ENCODE peak calls at places on chromosomes 4 and X, in six cellular contexts. J is fibroblast of villous mesenchyme, M is K562, R is H1, E is fibroblast of mammary gland, O is AG10803. P is an unnamed sample.

GRCh38 chr4:156169861-156170260 is 216.2 kb upstream of the CTSO start:
- DNase-seq in J (no peak), E (no peak), R (no peak), O (peak), M (no peak), P (no peak)

GRCh38 chrX:22589845-22590244 is 317.1 kb downstream of the CBLL2 start:
- DNase-seq in R (no peak), J (no peak), O (no peak), E (no peak), M (no peak), P (no peak)

GRCh38 chrX:152912121-152912520 is 14.3 kb downstream of the ZNF185 start:
- DNase-seq in J (peak), E (no peak), R (no peak), M (peak), O (no peak), P (peak)

GRCh38 chr4:95516528-95517011 is 32.2 kb downstream of the UNC5C start:
- DNase-seq in R (no peak), M (no peak), E (no peak), O (no peak), J (peak), P (no peak)

GRCh38 chr4:165692082-165692481 is 181.0 kb upstream of the TLL1 start:
- DNase-seq in E (peak), J (no peak), M (no peak), R (no peak), O (no peak), P (no peak)

GRCh38 chr4:168485511-168485910 is 5.2 kb upstream of the DDX60L start:
- DNase-seq in J (no peak), O (no peak), E (no peak), R (no peak), M (no peak), P (no peak)

GRCh38 chrX:39645059-39645895 is 452.5 kb downstream of the BCOR start:
- DNase-seq in R (no peak), M (peak), O (peak), E (peak), J (peak), P (no peak)

GRCh38 chr4:42347076-42347475 is 50.2 kb upstream of the SHISA3 start:
- DNase-seq in R (no peak), O (no peak), E (no peak), M (no peak), J (no peak), P (no peak)

GRCh38 chr4:175109933-175110332 is 191.8 kb downstream of the ADAM29 start:
- DNase-seq in J (no peak), M (no peak), R (peak), E (no peak), O (no peak), P (peak)

GRCh38 chr4:41957634-41958033 is 22.4 kb downstream of the TMEM33 start:
- DNase-seq in E (peak), R (no peak), J (peak), M (peak), O (no peak), P (peak)

GRCh38 chr4:5378002-5378401 is 326.7 kb downstream of the STK32B start:
- DNase-seq in O (peak), J (peak), E (peak), M (peak), R (no peak), P (peak)

GRCh38 chrX:41720125-41720780 is 3.7 kb upstream of the GPR82 start:
- DNase-seq in M (no peak), E (peak), O (no peak), R (no peak), J (no peak), P (peak)

GRCh38 chr4:53633608-53634007 is 42.3 kb upstream of the LNX1 start:
- DNase-seq in J (peak), M (no peak), R (no peak), O (peak), E (peak), P (no peak)

GRCh38 chrX:7133036-7133412 is 14.5 kb upstream of the STS start:
- DNase-seq in E (peak), O (peak), M (peak), J (peak), R (no peak), P (no peak)

GRCh38 chrX:30653415-30654131 is at the start of gene GK:
- DNase-seq in M (peak), R (no peak), O (peak), J (peak), E (no peak), P (peak)

GRCh38 chrX:10156199-10157031 is at the start of gene CLCN4:
- DNase-seq in R (peak), O (peak), M (no peak), E (peak), J (peak), P (peak)

GRCh38 chrX:20037182-20037581 is 46.3 kb upstream of the BCLAF3 start:
- DNase-seq in J (no peak), O (no peak), M (no peak), R (no peak), E (no peak), P (no peak)

GRCh38 chrX:149259241-149259640 is 245.9 kb downstream of the IDS start:
- DNase-seq in R (no peak), M (no peak), E (peak), O (peak), J (no peak), P (no peak)

GRCh38 chrX:101460669-101461068 is 24.6 kb upstream of the ARMCX4 start:
- DNase-seq in J (peak), O (no peak), R (no peak), M (no peak), E (peak), P (no peak)

GRCh38 chr4:6674500-6675149 is 19.1 kb upstream of the S100P start:
- DNase-seq in E (peak), J (peak), R (no peak), M (peak), O (no peak), P (peak)

GRCh38 chrX:66672106-66672505 is 33.2 kb upstream of the EDA2R start:
- DNase-seq in O (no peak), J (no peak), E (peak), M (no peak), R (no peak), P (no peak)

GRCh38 chr4:185357220-185357619 is 38.5 kb downstream of the LRP2BP start:
- DNase-seq in E (no peak), O (peak), R (no peak), M (no peak), J (no peak), P (no peak)

GRCh38 chr4:99536148-99536728 is 25.4 kb downstream of the C4orf17 start:
- DNase-seq in R (no peak), J (no peak), M (no peak), O (peak), E (no peak), P (no peak)

GRCh38 chrX:80335062-80335830 is 85.0 kb upstream of the TENT5D start:
- DNase-seq in E (peak), R (peak), M (peak), O (peak), J (no peak), P (no peak)

GRCh38 chrX:147876849-147877646 is 34.7 kb upstream of the FMR1 start:
- DNase-seq in O (no peak), R (no peak), E (no peak), M (no peak), J (no peak), P (no peak)

GRCh38 chrX:96424007-96424406 is 260.6 kb upstream of the DIAPH2 start:
- DNase-seq in O (peak), R (no peak), E (peak), J (peak), M (no peak), P (no peak)

DNA sequence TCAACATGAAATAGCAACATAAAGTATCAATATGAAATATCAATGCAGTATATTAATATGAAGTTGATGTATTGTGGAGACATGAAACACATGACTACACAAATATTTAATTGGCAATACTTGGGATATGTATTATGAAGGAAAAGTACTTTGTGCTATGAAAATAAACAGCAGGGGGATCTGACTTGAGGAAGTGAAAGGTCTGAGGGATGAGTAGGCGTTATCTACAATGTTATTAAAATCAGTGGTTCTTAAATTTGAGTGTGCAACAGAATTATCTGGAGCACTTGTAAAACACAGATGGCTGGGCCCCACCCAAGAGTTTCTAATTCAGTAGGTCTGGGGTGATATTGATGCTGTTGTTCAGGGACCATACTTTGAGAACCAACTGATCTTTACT is 27.4 kb upstream of the ARX start:
- DNase-seq in M (no peak), R (no peak), J (no peak), O (no peak), E (no peak), P (no peak)
- H3K4me3 ChIP-seq in M (no peak), R (no peak), J (no peak), O (no peak), E (no peak), P (no peak)

GRCh38 chrX:129823523-129823922 is 20.2 kb downstream of the ZDHHC9 start:
- DNase-seq in O (no peak), R (no peak), M (no peak), J (peak), E (no peak), P (peak)
- TF ChIP-seq CTCF in O (no peak), R (no peak), M (no peak), J (no peak), E (no peak), P (no peak)

GRCh38 chr4:18686338-18687039 is 664.9 kb upstream of the LCORL start:
- DNase-seq in J (no peak), O (no peak), E (no peak), R (no peak), M (no peak), P (no peak)

GRCh38 chr4:18695733-18696527 is 674.4 kb upstream of the LCORL start:
- DNase-seq in R (no peak), E (no peak), O (no peak), J (no peak), M (no peak), P (peak)

GRCh38 chr4:18689308-18689915 is 667.9 kb upstream of the LCORL start:
- DNase-seq in O (peak), M (peak), J (peak), R (peak), E (peak), P (peak)

DNA sequence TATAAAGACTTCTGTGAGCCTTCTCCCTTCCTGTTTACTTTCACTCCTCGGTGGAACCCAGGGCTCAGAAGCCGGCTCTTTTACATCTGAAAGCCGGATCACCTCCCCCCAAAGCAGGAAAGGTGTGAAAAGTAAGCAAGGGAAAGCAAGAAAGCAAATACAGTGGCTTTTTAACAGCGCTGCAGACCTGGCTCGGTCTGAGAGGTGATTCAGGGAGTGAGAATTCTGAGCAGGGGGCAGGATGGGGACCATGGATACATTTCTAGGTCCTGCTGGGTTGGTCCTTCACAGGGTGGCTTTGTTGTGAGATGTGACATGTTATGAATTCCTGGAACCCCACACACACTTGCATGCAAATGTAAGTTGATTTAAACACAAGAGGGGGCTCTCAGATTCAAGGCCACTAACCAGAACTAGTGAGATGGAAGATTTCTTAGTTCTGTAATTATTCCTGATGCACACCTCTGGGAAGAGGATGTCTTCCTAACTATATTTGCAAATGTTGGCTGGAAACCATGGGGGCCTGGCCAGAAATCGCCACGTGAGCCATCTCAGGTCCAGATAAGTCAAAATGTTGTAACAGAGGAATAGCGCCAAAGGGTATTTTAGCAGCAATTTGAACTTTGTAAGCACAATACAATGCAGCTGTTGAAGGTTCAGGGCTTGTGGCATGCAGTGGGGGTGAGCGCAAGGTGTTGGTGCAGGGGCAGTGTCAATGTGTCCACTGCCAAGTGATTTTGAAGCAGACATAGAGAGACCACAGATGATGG is 670.1 kb upstream of the LCORL start:
- DNase-seq in E (no peak), M (no peak), R (peak), J (no peak), O (no peak), P (peak)
- H3K4me3 ChIP-seq in E (no peak), M (no peak), R (peak), J (no peak), O (no peak), P (no peak)

DNA sequence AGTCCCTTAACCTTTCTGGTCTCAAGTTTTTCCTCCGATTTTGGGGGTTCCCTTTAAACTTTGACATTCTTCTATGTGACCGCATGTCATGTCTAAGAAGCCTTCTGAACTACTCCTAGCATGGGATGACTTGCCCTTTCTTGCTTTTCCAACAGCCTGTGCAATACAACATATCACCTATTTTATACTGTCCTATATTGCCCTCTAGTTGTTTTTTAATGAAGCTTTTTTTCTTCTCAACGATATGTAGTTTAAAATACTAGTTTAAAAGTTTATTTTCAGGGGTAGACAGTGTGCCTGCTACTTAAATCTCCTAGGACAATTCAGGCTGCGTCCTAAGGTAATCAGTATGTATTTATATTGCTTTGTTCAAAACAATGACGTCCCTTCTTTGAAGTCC is 1.0 kb upstream of the IGBP1 start:
- DNase-seq in R (no peak), M (no peak), O (no peak), J (no peak), E (peak), P (no peak)
- TF ChIP-seq CTCF in R (no peak), M (peak), O (no peak), J (no peak), E (no peak), P (no peak)

GRCh38 chr4:84492290-84492689 is 6.8 kb downstream of the NKX6-1 start:
- DNase-seq in E (no peak), R (no peak), M (no peak), O (no peak), J (no peak), P (no peak)

GRCh38 chr4:84491420-84491819 is 7.7 kb downstream of the NKX6-1 start:
- DNase-seq in M (no peak), J (no peak), R (no peak), O (no peak), E (no peak), P (no peak)

GRCh38 chr4:84493092-84493850 is 5.8 kb downstream of the NKX6-1 start:
- DNase-seq in M (no peak), E (peak), O (peak), J (peak), R (peak), P (peak)

GRCh38 chr4:84494518-84494917 is 4.6 kb downstream of the NKX6-1 start:
- DNase-seq in J (no peak), R (no peak), O (no peak), E (no peak), M (no peak), P (no peak)

GRCh38 chr4:84492737-84493091 is 6.4 kb downstream of the NKX6-1 start:
- DNase-seq in O (no peak), E (no peak), M (no peak), R (no peak), J (no peak), P (no peak)
- H3K4me3 ChIP-seq in O (no peak), E (no peak), M (no peak), R (peak), J (no peak), P (no peak)

GRCh38 chrX:136170109-136170800 is 22.9 kb downstream of the FHL1 start:
- DNase-seq in J (peak), O (peak), E (peak), M (no peak), R (no peak), P (no peak)
- TF ChIP-seq CTCF in J (peak), O (peak), E (peak), M (peak), R (no peak), P (no peak)

GRCh38 chr4:107987916-107988762 is 1.6 kb upstream of the HADH start:
- DNase-seq in O (no peak), M (no peak), E (no peak), R (no peak), J (no peak), P (no peak)
- H3K4me3 ChIP-seq in O (no peak), M (no peak), E (no peak), R (no peak), J (no peak), P (no peak)

DNA sequence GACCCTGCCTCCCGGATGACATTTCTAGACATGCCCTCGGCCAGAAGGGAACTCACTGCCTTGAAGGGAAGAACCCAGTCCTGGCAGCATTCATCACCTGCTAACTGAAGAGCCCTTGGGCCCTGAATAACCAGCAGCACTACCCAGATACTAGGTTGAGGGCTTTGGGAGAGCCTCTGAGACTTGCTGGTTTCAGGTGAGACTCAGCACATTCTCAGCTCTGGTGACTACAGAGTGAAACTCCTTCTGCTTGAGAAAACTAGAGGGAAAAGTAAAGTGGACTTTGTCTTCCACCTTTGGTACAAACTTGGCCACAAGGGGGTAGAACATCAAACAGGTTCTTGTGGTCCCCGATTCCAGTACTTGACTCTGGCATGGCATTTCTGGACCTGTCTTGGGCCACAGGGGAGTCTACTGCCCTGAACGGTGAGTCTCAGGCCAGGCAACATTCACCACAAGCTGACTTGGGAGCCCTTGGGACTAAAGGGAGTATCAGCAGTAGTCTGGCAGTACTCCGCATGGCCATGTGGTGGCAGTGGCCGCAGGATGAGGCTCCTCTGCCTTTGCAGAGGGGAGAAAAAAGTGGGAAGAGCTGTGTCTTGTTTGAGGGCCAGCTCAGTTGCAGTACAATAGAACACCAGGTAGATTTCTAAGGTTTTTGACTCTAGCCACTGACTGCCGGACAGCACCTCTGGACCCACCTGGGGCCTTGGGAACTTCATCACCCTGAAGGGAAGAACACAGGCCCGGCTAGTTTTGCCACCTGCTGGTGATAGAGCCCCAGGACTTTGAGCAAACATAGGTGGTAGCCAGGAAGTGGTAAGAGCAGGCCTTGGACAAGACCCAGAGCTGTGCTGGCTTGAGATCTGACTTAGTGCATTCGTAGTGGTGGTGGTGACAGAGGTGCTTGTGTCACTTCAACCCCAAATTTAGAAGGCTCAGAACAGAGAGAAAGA is 414.8 kb downstream of the OPHN1 start:
- DNase-seq in M (no peak), J (peak), O (peak), R (peak), E (peak), P (no peak)
- TF ChIP-seq CTCF in M (peak), J (peak), O (peak), R (peak), E (peak), P (no peak)

P was measured in GM12865.